ENCODE peak calls at places on chromosomes 4 and X, in nine cellular contexts. One of them, this sample, is unnamed.

GRCh38 chr4:84914686-84915395 is 51.6 kb downstream of the WDFY3 start:
- DNase-seq in cardiac muscle cell: no peak
- DNase-seq in AG04450: no peak
- DNase-seq in GM23248: no peak
- DNase-seq in prostate gland: no peak
- DNase-seq in K562: no peak
- DNase-seq in aorta: no peak
- DNase-seq in CD8-positive, alpha-beta T cell: no peak
- DNase-seq in heart right ventricle: no peak
- DNase-seq in this sample: no peak

GRCh38 chr4:80594696-80595095 is 259.2 kb downstream of the CFAP299 start:
- DNase-seq in cardiac muscle cell: no peak
- DNase-seq in K562: no peak
- DNase-seq in CD8-positive, alpha-beta T cell: no peak
- DNase-seq in aorta: no peak
- DNase-seq in GM23248: peak; percentile 2
- DNase-seq in prostate gland: no peak
- DNase-seq in AG04450: no peak
- DNase-seq in heart right ventricle: no peak
- DNase-seq in this sample: no peak

GRCh38 chr4:7677799-7678301 is 243.1 kb upstream of the PSAPL1 start:
- DNase-seq in CD8-positive, alpha-beta T cell: no peak
- DNase-seq in GM23248: no peak
- DNase-seq in AG04450: no peak
- DNase-seq in heart right ventricle: no peak
- DNase-seq in prostate gland: no peak
- DNase-seq in aorta: peak; percentile 51
- DNase-seq in K562: no peak
- DNase-seq in cardiac muscle cell: no peak
- DNase-seq in this sample: no peak

GRCh38 chr4:189773909-189774308 is 166.8 kb upstream of the FRG1 start:
- DNase-seq in K562: no peak
- DNase-seq in AG04450: no peak
- DNase-seq in GM23248: peak; percentile 19
- DNase-seq in heart right ventricle: no peak
- DNase-seq in prostate gland: no peak
- DNase-seq in CD8-positive, alpha-beta T cell: no peak
- DNase-seq in cardiac muscle cell: peak; percentile 10
- DNase-seq in aorta: no peak
- DNase-seq in this sample: no peak

GRCh38 chr4:3364634-3365314 is 72.0 kb downstream of the RGS12 start:
- DNase-seq in prostate gland: no peak
- DNase-seq in CD8-positive, alpha-beta T cell: no peak
- DNase-seq in heart right ventricle: no peak
- DNase-seq in AG04450: no peak
- DNase-seq in aorta: peak; percentile 74
- DNase-seq in GM23248: no peak
- DNase-seq in K562: no peak
- DNase-seq in cardiac muscle cell: no peak
- DNase-seq in this sample: no peak

GRCh38 chrX:97672138-97672537 is 788.4 kb downstream of the RPA4 start:
- DNase-seq in GM23248: no peak
- DNase-seq in AG04450: no peak
- DNase-seq in aorta: no peak
- DNase-seq in cardiac muscle cell: no peak
- DNase-seq in prostate gland: no peak
- DNase-seq in K562: no peak
- DNase-seq in CD8-positive, alpha-beta T cell: no peak
- DNase-seq in heart right ventricle: no peak
- DNase-seq in this sample: no peak

GRCh38 chrX:27735914-27736313 is 71.9 kb upstream of the MAGEB10 start:
- DNase-seq in aorta: no peak
- DNase-seq in heart right ventricle: no peak
- DNase-seq in K562: no peak
- DNase-seq in GM23248: no peak
- DNase-seq in AG04450: no peak
- DNase-seq in CD8-positive, alpha-beta T cell: no peak
- DNase-seq in cardiac muscle cell: no peak
- DNase-seq in prostate gland: no peak
- DNase-seq in this sample: no peak

GRCh38 chr4:128850252-128850651 is 40.8 kb downstream of the JADE1 start:
- DNase-seq in cardiac muscle cell: no peak
- DNase-seq in CD8-positive, alpha-beta T cell: no peak
- DNase-seq in AG04450: no peak
- DNase-seq in K562: no peak
- DNase-seq in aorta: no peak
- DNase-seq in GM23248: no peak
- DNase-seq in heart right ventricle: no peak
- DNase-seq in prostate gland: no peak
- DNase-seq in this sample: no peak

GRCh38 chrX:153488231-153488914 is 6.4 kb upstream of the BGN start:
- DNase-seq in K562: peak; percentile 18
- DNase-seq in AG04450: no peak
- DNase-seq in GM23248: peak; percentile 43
- DNase-seq in aorta: peak; percentile 91
- DNase-seq in CD8-positive, alpha-beta T cell: no peak
- DNase-seq in prostate gland: no peak
- DNase-seq in cardiac muscle cell: no peak
- DNase-seq in heart right ventricle: peak; percentile 47
- DNase-seq in this sample: no peak

DNA sequence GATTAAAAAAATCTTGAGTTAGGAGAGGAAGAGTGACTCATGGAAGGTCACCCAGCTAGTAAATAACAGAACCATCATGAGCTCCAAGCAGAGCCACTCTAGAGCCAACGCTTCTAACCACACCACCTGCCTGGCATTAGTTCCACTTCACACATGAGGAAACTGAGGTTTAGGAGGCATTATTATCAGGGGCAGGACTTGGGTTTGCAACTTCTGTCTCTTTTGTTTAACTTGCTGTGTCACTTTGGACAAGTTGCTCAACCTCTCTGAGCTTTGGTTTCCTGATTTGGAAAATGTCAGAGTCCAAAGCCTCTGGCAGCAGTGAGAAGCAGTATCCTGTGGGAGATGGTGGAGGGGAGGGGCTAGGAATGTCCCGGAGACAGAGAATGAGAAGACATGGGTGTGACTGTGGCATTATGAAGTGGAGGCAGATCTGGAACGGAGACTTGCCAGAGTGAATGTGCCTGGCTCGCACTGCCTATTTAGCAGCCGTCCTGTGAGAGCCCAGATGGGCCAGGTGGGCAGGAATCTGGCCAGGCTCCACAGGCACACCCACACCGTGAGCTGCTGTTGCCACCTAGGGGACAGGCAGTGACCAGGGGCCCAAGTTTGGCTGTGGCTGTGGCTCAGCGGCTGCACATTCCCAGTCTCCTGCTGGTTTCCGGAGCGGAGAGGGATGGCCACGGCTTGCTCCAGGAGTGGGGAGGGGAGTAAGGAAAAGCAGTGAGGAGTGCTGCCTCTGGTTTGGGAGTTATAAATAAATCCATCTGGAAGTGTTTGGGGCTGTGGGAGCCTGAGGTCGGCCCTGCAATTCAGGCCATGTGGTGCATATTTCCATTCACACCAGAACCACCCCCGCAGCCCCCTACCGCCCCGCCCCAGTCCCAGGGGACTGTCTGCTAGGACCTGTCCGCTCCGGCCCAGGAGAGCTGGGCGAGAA is 93.4 kb downstream of the NHSL2 start:
- DNase-seq in heart right ventricle: peak; percentile 48
- DNase-seq in prostate gland: no peak
- DNase-seq in CD8-positive, alpha-beta T cell: no peak
- DNase-seq in K562: no peak
- DNase-seq in AG04450: no peak
- DNase-seq in cardiac muscle cell: peak; percentile 59
- DNase-seq in aorta: peak; percentile 84
- DNase-seq in GM23248: peak; percentile 44
- DNase-seq in this sample: no peak
- H3K27ac ChIP-seq in heart right ventricle: peak overlapping the region; percentile 67
- H3K27ac ChIP-seq in prostate gland: no peak overlapping the region
- H3K27ac ChIP-seq in CD8-positive, alpha-beta T cell: no peak overlapping the region
- H3K27ac ChIP-seq in K562: no peak overlapping the region
- H3K27ac ChIP-seq in AG04450: no peak overlapping the region
- H3K27ac ChIP-seq in cardiac muscle cell: peak overlapping the region; percentile 21
- H3K27ac ChIP-seq in aorta: no peak overlapping the region
- H3K27ac ChIP-seq in GM23248: no peak overlapping the region
- H3K27ac ChIP-seq in this sample: no peak overlapping the region

DNA sequence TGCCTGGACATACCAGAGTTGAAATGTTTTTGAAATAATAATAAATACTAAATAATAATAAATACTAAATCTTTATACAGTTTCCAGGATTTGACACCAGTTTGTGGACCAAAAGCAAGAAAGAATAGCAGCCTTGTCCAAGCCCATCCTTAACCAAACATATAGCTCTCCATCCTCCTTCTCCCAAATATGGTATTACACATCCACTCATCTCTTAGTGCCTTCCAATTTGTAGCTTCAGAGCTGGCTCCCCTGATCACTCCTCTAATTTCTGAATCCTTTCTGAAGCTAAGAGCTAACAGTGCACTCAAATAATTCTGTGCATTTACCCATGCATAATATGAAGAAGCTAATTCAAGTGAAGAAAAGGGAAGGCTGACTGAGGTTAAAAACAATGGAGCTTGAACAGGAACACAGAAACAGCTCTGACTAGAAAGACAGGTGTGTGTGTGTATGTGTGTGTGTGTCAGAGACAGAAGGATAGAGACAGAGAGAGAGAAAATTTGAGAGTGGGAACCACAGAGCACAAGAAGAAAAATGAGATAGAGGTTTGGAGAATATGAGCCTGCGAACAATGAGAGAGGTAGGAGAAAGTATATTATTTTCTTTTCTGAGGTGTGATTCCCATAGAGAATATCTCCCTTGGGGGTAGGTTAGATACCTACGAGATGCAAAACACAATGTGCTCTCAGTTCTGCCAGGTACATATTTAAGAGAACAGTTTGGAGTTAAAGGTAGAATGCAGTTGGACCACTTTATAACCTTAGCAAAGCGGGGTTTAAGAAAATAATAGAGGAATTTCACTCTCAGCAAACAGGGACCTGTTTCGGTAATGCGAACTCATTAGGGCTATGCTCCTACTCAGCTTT is 123.5 kb downstream of the CAMK2D start:
- DNase-seq in K562: no peak
- DNase-seq in heart right ventricle: no peak
- DNase-seq in AG04450: no peak
- DNase-seq in cardiac muscle cell: no peak
- DNase-seq in aorta: no peak
- DNase-seq in GM23248: no peak
- DNase-seq in CD8-positive, alpha-beta T cell: no peak
- DNase-seq in prostate gland: no peak
- DNase-seq in this sample: no peak
- H3K27ac ChIP-seq in K562: no peak overlapping the region
- H3K27ac ChIP-seq in heart right ventricle: peak overlapping the region; percentile 91
- H3K27ac ChIP-seq in AG04450: no peak overlapping the region
- H3K27ac ChIP-seq in cardiac muscle cell: no peak overlapping the region
- H3K27ac ChIP-seq in aorta: peak overlapping the region; percentile 28
- H3K27ac ChIP-seq in GM23248: no peak overlapping the region
- H3K27ac ChIP-seq in CD8-positive, alpha-beta T cell: no peak overlapping the region
- H3K27ac ChIP-seq in prostate gland: peak overlapping the region; percentile 1
- H3K27ac ChIP-seq in this sample: no peak overlapping the region

GRCh38 chr4:26048962-26049361 is 134.9 kb downstream of the SMIM20 start:
- DNase-seq in K562: no peak
- DNase-seq in AG04450: no peak
- DNase-seq in aorta: no peak
- DNase-seq in cardiac muscle cell: no peak
- DNase-seq in prostate gland: no peak
- DNase-seq in GM23248: peak; percentile 71
- DNase-seq in heart right ventricle: no peak
- DNase-seq in CD8-positive, alpha-beta T cell: no peak
- DNase-seq in this sample: no peak

GRCh38 chr4:26048378-26048882 is 134.4 kb downstream of the SMIM20 start:
- DNase-seq in prostate gland: peak; percentile 34
- DNase-seq in aorta: peak; percentile 80
- DNase-seq in K562: no peak
- DNase-seq in CD8-positive, alpha-beta T cell: no peak
- DNase-seq in AG04450: peak; percentile 74
- DNase-seq in GM23248: peak; percentile 96
- DNase-seq in cardiac muscle cell: no peak
- DNase-seq in heart right ventricle: peak; percentile 38
- DNase-seq in this sample: no peak

GRCh38 chr4:26049447-26049846 is 135.4 kb downstream of the SMIM20 start:
- DNase-seq in cardiac muscle cell: no peak
- DNase-seq in prostate gland: no peak
- DNase-seq in AG04450: no peak
- DNase-seq in heart right ventricle: no peak
- DNase-seq in aorta: no peak
- DNase-seq in CD8-positive, alpha-beta T cell: no peak
- DNase-seq in K562: no peak
- DNase-seq in GM23248: no peak
- DNase-seq in this sample: no peak

GRCh38 chr4:26050212-26050643 is 136.2 kb downstream of the SMIM20 start:
- DNase-seq in GM23248: no peak
- DNase-seq in CD8-positive, alpha-beta T cell: no peak
- DNase-seq in prostate gland: no peak
- DNase-seq in heart right ventricle: peak; percentile 45
- DNase-seq in cardiac muscle cell: no peak
- DNase-seq in K562: no peak
- DNase-seq in aorta: no peak
- DNase-seq in AG04450: no peak
- DNase-seq in this sample: no peak

DNA sequence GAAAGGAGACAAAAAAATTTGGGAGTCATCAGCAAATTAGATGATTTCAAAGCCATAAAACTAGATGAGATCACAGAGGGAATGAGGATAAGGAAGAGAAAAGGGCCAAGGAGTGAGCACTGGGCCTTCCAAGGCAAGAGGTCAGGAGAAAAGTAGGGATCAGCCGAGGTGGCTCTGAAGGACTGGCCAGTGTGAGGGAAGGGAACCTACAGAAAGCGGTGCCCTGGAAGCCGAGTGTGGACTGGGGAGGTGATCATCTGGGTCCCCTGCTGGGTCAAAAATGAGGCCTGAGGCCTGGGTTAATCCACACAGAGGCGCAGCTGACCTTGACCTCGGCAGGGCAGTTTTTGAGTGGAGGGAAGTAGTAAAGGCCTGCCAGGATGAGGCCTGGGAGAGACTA is 133.8 kb downstream of the SMIM20 start:
- DNase-seq in CD8-positive, alpha-beta T cell: no peak
- DNase-seq in heart right ventricle: no peak
- DNase-seq in K562: no peak
- DNase-seq in AG04450: no peak
- DNase-seq in aorta: no peak
- DNase-seq in cardiac muscle cell: no peak
- DNase-seq in GM23248: no peak
- DNase-seq in prostate gland: no peak
- DNase-seq in this sample: no peak
- H3K27ac ChIP-seq in CD8-positive, alpha-beta T cell: no peak overlapping the region
- H3K27ac ChIP-seq in heart right ventricle: peak overlapping the region; percentile 48
- H3K27ac ChIP-seq in K562: no peak overlapping the region
- H3K27ac ChIP-seq in AG04450: peak overlapping the region; percentile 97
- H3K27ac ChIP-seq in aorta: no peak overlapping the region
- H3K27ac ChIP-seq in cardiac muscle cell: no peak overlapping the region
- H3K27ac ChIP-seq in GM23248: peak overlapping the region; percentile 88
- H3K27ac ChIP-seq in prostate gland: peak overlapping the region; percentile 57
- H3K27ac ChIP-seq in this sample: no peak overlapping the region

GRCh38 chrX:9977642-9978041 is 10.5 kb downstream of the CLDN34 start:
- DNase-seq in prostate gland: no peak
- DNase-seq in K562: no peak
- DNase-seq in aorta: no peak
- DNase-seq in AG04450: no peak
- DNase-seq in cardiac muscle cell: no peak
- DNase-seq in CD8-positive, alpha-beta T cell: no peak
- DNase-seq in heart right ventricle: no peak
- DNase-seq in GM23248: no peak
- DNase-seq in this sample: no peak

GRCh38 chrX:9983463-9983862 is 16.3 kb downstream of the CLDN34 start:
- DNase-seq in aorta: no peak
- DNase-seq in prostate gland: no peak
- DNase-seq in K562: no peak
- DNase-seq in heart right ventricle: no peak
- DNase-seq in cardiac muscle cell: no peak
- DNase-seq in CD8-positive, alpha-beta T cell: no peak
- DNase-seq in GM23248: no peak
- DNase-seq in AG04450: no peak
- DNase-seq in this sample: no peak

GRCh38 chrX:9980927-9981326 is 13.8 kb downstream of the CLDN34 start:
- DNase-seq in prostate gland: no peak
- DNase-seq in AG04450: no peak
- DNase-seq in aorta: no peak
- DNase-seq in GM23248: no peak
- DNase-seq in heart right ventricle: no peak
- DNase-seq in K562: no peak
- DNase-seq in CD8-positive, alpha-beta T cell: no peak
- DNase-seq in cardiac muscle cell: no peak
- DNase-seq in this sample: no peak
- H3K27ac ChIP-seq in prostate gland: no peak overlapping the region
- H3K27ac ChIP-seq in AG04450: no peak overlapping the region
- H3K27ac ChIP-seq in aorta: no peak overlapping the region
- H3K27ac ChIP-seq in GM23248: no peak overlapping the region
- H3K27ac ChIP-seq in heart right ventricle: no peak overlapping the region
- H3K27ac ChIP-seq in K562: no peak overlapping the region
- H3K27ac ChIP-seq in CD8-positive, alpha-beta T cell: no peak overlapping the region
- H3K27ac ChIP-seq in cardiac muscle cell: no peak overlapping the region
- H3K27ac ChIP-seq in this sample: no peak overlapping the region

This sample was measured in naive thymus-derived CD4-positive, alpha-beta T cell.